ENCODE peak calls at places on chromosomes 7 and 10, in nine cellular contexts. O, E, Z, J, H, B, W, P and L are unnamed samples.

GRCh38 chr7:149854611-149855367 is 16.6 kb downstream of the ZNF862 start:
- DNase-seq in E (peak; percentile 33), Z (peak; percentile 87), O (no peak), B (peak; percentile 71), H (no peak), W (peak; percentile 51), J (no peak), P (peak; percentile 89), L (peak; percentile 78)

GRCh38 chr10:12488626-12489025 is 139.3 kb downstream of the CAMK1D start:
- DNase-seq in O (no peak), B (no peak), H (no peak), W (no peak), P (no peak), Z (no peak), J (no peak), E (no peak), L (no peak)

GRCh38 chr7:26182283-26182682 is 18.3 kb downstream of the HNRNPA2B1 start:
- DNase-seq in H (peak; percentile 49), B (peak; percentile 28), W (no peak), O (no peak), E (no peak), J (no peak), P (peak; percentile 48), Z (no peak), L (no peak)

GRCh38 chr10:86969421-86970041 is 1.2 kb downstream of the ADIRF start:
- DNase-seq in P (no peak), O (peak; percentile 82), H (peak; percentile 74), Z (no peak), E (peak; percentile 81), W (peak; percentile 57), B (no peak), J (no peak), L (no peak)

GRCh38 chr10:60958892-60959601 is 15.1 kb upstream of the RHOBTB1 start:
- DNase-seq in W (peak; percentile 57), E (peak; percentile 76), P (no peak), Z (no peak), H (no peak), B (no peak), O (no peak), J (no peak), L (no peak)

GRCh38 chr7:4209126-4209525 is 473.0 kb upstream of the FOXK1 start:
- DNase-seq in B (no peak), Z (peak; percentile 40), J (no peak), W (no peak), H (no peak), E (no peak), O (peak; percentile 50), P (no peak), L (no peak)

GRCh38 chr7:121383235-121383634 is 12.9 kb downstream of the FAM3C start:
- DNase-seq in O (no peak), E (no peak), W (no peak), P (no peak), B (no peak), Z (no peak), H (no peak), J (no peak), L (no peak)

GRCh38 chr10:124414077-124414476 is 4.6 kb downstream of the OAT start:
- DNase-seq in W (peak; percentile 30), B (no peak), H (no peak), O (no peak), E (peak; percentile 46), P (no peak), J (peak; percentile 23), Z (no peak), L (no peak)

GRCh38 chr10:15461353-15462108 is 90.4 kb upstream of the FAM171A1 start:
- DNase-seq in E (peak; percentile 91), H (peak; percentile 50), W (peak; percentile 27), P (peak; percentile 27), Z (no peak), J (peak; percentile 74), O (peak; percentile 74), B (peak; percentile 16), L (no peak)

GRCh38 chr10:88879754-88880286 is at the start of gene STAMBPL1:
- DNase-seq in P (no peak), Z (no peak), J (no peak), B (no peak), O (no peak), E (peak; percentile 12), W (no peak), H (peak; percentile 72), L (peak; percentile 66)

GRCh38 chr7:22481726-22482125 is 18.3 kb downstream of the STEAP1B start:
- DNase-seq in W (no peak), J (no peak), O (no peak), H (no peak), E (peak; percentile 34), B (peak; percentile 39), Z (no peak), P (no peak), L (no peak)

GRCh38 chr7:124032369-124033092 is at the start of gene TMEM229A:
- DNase-seq in J (no peak), H (peak; percentile 57), E (peak; percentile 7), W (peak; percentile 28), P (peak; percentile 37), O (no peak), Z (peak; percentile 68), B (peak; percentile 3), L (peak; percentile 36)

GRCh38 chr10:93406367-93407145 is 75.6 kb downstream of the MYOF start:
- DNase-seq in W (peak; percentile 34), O (no peak), B (no peak), E (no peak), J (no peak), P (no peak), Z (no peak), H (no peak), L (no peak)

GRCh38 chr10:84114088-84114667 is 25.1 kb upstream of the GHITM start:
- DNase-seq in H (no peak), O (no peak), Z (no peak), B (no peak), J (no peak), P (no peak), E (peak; percentile 1), W (no peak), L (no peak)

GRCh38 chr7:88042157-88042556 is 108.1 kb downstream of the ADAM22 start:
- DNase-seq in Z (no peak), B (no peak), W (no peak), O (no peak), E (no peak), P (no peak), H (no peak), J (no peak), L (no peak)

GRCh38 chr7:5207131-5207530 is 17.1 kb downstream of the WIPI2 start:
- DNase-seq in W (no peak), Z (no peak), B (no peak), E (no peak), P (no peak), O (no peak), H (no peak), J (no peak), L (no peak)

GRCh38 chr10:1536341-1536740 is 201.0 kb downstream of the ADARB2 start:
- DNase-seq in E (no peak), B (no peak), O (no peak), W (no peak), J (no peak), H (peak; percentile 16), P (no peak), Z (no peak), L (no peak)

GRCh38 chr10:44051584-44052385 is 333.1 kb downstream of the CXCL12 start:
- DNase-seq in Z (no peak), H (no peak), P (peak; percentile 68), W (peak; percentile 78), E (peak; percentile 86), B (no peak), O (no peak), J (no peak), L (no peak)

GRCh38 chr7:122896509-122896908 is 10.2 kb upstream of the CADPS2 start:
- DNase-seq in J (no peak), H (no peak), E (no peak), P (no peak), B (no peak), O (no peak), Z (no peak), W (no peak), L (no peak)
- TF ChIP-seq CTCF in J (no peak), H (no peak), E (no peak), P (no peak), B (no peak), O (no peak), Z (no peak), W (no peak), L (no peak)

GRCh38 chr7:112290065-112290464 is 83.6 kb downstream of the ZNF277 start:
- DNase-seq in W (peak; percentile 48), J (no peak), H (no peak), Z (no peak), O (no peak), B (no peak), P (no peak), E (peak; percentile 21), L (no peak)
- H3K4me3 ChIP-seq in W (no peak overlapping the region), J (no peak overlapping the region), H (no peak overlapping the region), Z (no peak overlapping the region), O (no peak overlapping the region), B (no peak overlapping the region), P (no peak overlapping the region), E (no peak overlapping the region), L (no peak overlapping the region)

GRCh38 chr10:114486938-114487814 is 82.9 kb upstream of the AFAP1L2 start:
- DNase-seq in J (no peak), B (no peak), Z (no peak), O (no peak), H (no peak), P (no peak), E (peak; percentile 62), W (peak; percentile 84), L (no peak)
- TF ChIP-seq CTCF in J (no peak), B (no peak), Z (no peak), O (no peak), H (no peak), P (no peak), E (peak; percentile 3), W (no peak), L (no peak)

DNA sequence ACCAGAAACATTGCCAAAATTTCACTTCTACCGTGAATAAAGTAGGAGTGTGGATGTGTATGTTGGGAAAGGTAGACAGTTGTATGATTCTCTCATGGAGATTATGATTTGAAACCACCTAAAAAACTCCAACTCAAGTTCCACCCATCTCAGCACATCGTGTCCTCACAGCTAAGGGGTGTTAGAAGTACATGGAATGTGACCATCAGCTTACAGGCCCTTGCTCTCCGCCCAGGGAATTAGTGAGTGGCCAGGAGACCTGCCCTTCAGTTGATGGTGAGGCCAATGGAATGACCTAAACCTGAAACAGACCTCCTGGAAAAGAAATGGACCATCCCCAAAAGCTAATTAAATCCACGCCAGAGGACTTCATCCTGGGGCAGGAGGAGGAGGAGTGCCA is 2.1 kb upstream of the WNT2 start:
- DNase-seq in W (no peak), B (no peak), H (no peak), O (no peak), Z (no peak), E (peak; percentile 38), J (no peak), P (no peak), L (no peak)
- H3K4me3 ChIP-seq in W (no peak overlapping the region), B (peak overlapping the region; percentile 47), H (peak overlapping the region; percentile 58), O (peak overlapping the region; percentile 59), Z (peak overlapping the region; percentile 46), E (peak overlapping the region; percentile 50), J (no peak overlapping the region), P (no peak overlapping the region), L (peak overlapping the region; percentile 31)

GRCh38 chr7:143504937-143505297 is 27.2 kb downstream of the TAS2R41 start:
- DNase-seq in E (no peak), H (no peak), P (no peak), J (no peak), W (no peak), O (no peak), Z (no peak), B (no peak), L (no peak)
- TF ChIP-seq CTCF in E (no peak), H (no peak), P (no peak), J (no peak), W (no peak), O (no peak), Z (peak; percentile 31), B (peak; percentile 31), L (peak; percentile 26)